ENCODE peak calls at places on chromosomes 7 and 10, in six cellular contexts. Z is Panc1, M is upper lobe of left lung, C is aorta, O is H1, V is tibial nerve. X is an unnamed sample. For H3K9me3, the result is how much of the 10 kb centered on the place peaks cover.

GRCh38 chr7:55367283-55367840 is 2.2 kb downstream of the LANCL2 start:
- DNase-seq in Z (no peak), M (no peak), C (no peak), O (no peak), V (no peak), X (no peak)

GRCh38 chr7:146591976-146592375 is 475.4 kb downstream of the CNTNAP2 start:
- DNase-seq in Z (no peak), M (no peak), C (no peak), O (no peak), V (no peak), X (no peak)

GRCh38 chr7:97819161-97819560 is 53.0 kb downstream of the ASNS start:
- DNase-seq in Z (no peak), M (no peak), C (no peak), O (no peak), V (no peak), X (no peak)

GRCh38 chr7:44387427-44387826 is 62.0 kb upstream of the CAMK2B start:
- DNase-seq in Z (no peak), M (no peak), C (no peak), O (no peak), V (no peak), X (no peak)

GRCh38 chr10:114957122-114957521 is 19.1 kb downstream of the TRUB1 start:
- DNase-seq in Z (no peak), M (no peak), C (no peak), O (no peak), V (no peak), X (no peak)

GRCh38 chr10:3781458-3782098 is 3.4 kb downstream of the KLF6 start:
- DNase-seq in Z (no peak), M (peak), C (peak), O (no peak), V (no peak), X (no peak)

GRCh38 chr10:103072891-103073290 is 120.2 kb downstream of the NT5C2 start:
- DNase-seq in Z (no peak), M (no peak), C (no peak), O (no peak), V (no peak), X (no peak)

GRCh38 chr7:143299840-143300239 is 11.7 kb downstream of the CASP2 start:
- DNase-seq in Z (no peak), M (peak), C (no peak), O (no peak), V (peak), X (no peak)

GRCh38 chr7:73822319-73823173 is 8.2 kb upstream of the CLDN4 start:
- DNase-seq in Z (peak), M (peak), C (peak), O (no peak), V (no peak), X (no peak)

GRCh38 chr7:37379546-37379945 is 69.1 kb downstream of the ELMO1 start:
- DNase-seq in Z (no peak), M (no peak), C (no peak), O (no peak), V (no peak), X (no peak)

GRCh38 chr7:126803060-126803665 is 449.6 kb downstream of the GRM8 start:
- DNase-seq in Z (peak), M (peak), C (no peak), O (peak), V (peak), X (peak)

GRCh38 chr10:123144697-123145541 is 3.0 kb upstream of the HMX2 start:
- DNase-seq in Z (no peak), M (no peak), C (no peak), O (no peak), V (no peak), X (no peak)

GRCh38 chr7:36949711-36950600 is 225.7 kb upstream of the AOAH start:
- DNase-seq in Z (no peak), M (peak), C (no peak), O (no peak), V (peak), X (no peak)

GRCh38 chr7:30511973-30512662 is 7.5 kb upstream of the GGCT start:
- DNase-seq in Z (no peak), M (no peak), C (no peak), O (no peak), V (no peak), X (no peak)

GRCh38 chr10:22580711-22581110 is 133.7 kb downstream of the PIP4K2A start:
- DNase-seq in Z (no peak), M (no peak), C (no peak), O (no peak), V (no peak), X (no peak)

GRCh38 chr10:19756919-19757318 is 59.3 kb upstream of the PLXDC2 start:
- DNase-seq in Z (no peak), M (no peak), C (no peak), O (no peak), V (no peak), X (no peak)

GRCh38 chr7:151987748-151988529 is 31.7 kb downstream of the GALNTL5 start:
- DNase-seq in Z (no peak), M (no peak), C (no peak), O (peak), V (no peak), X (no peak)

GRCh38 chr7:953547-954327 is 743 bp downstream of the ADAP1 start:
- DNase-seq in Z (no peak), M (peak), C (peak), O (no peak), V (no peak), X (no peak)

GRCh38 chr7:64807731-64808365 is 13.6 kb downstream of the ZNF138 start:
- DNase-seq in Z (no peak), M (no peak), C (no peak), O (no peak), V (no peak), X (no peak)

GRCh38 chr7:115043605-115044004 is 121.7 kb downstream of the MDFIC start:
- DNase-seq in Z (no peak), M (no peak), C (no peak), O (no peak), V (no peak), X (no peak)
- H3K9me3 ChIP-seq in Z (under half), M (under half), C (under half), O (under half), V (under half), X (under half)

GRCh38 chr10:33027088-33027487 is 69.1 kb upstream of the ITGB1 start:
- DNase-seq in Z (no peak), M (no peak), C (no peak), O (no peak), V (no peak), X (no peak)
- H3K9me3 ChIP-seq in Z (under half), M (under half), C (under half), O (under half), V (under half), X (under half)

GRCh38 chr10:5040010-5040635 is 36.5 kb upstream of the AKR1C2 start:
- DNase-seq in Z (no peak), M (no peak), C (no peak), O (no peak), V (no peak), X (no peak)
- H3K9me3 ChIP-seq in Z (under half), M (under half), C (under half), O (under half), V (under half), X (under half)

DNA sequence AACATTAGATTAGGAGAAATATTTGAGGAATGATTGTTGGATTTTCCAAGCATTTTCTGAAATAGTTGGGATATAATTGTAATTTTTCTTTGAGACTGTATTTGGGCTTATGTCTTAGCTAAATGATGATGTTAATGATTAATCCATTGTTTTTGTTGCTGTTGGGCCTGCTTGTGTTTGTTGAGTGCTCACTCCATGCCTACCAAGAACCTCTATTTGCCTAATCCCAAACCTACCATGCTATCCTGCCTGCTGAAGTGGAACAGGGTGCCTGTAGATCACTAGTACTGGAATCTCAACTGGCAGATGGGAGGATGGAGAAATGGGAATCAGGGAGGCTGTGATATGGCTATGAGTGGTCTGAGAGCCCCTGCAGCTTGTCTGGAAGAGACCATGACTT is 565.5 kb downstream of the SORCS3 start:
- DNase-seq in Z (no peak), M (no peak), C (no peak), O (no peak), V (no peak), X (no peak)
- H3K9me3 ChIP-seq in Z (under half), M (under half), C (under half), O (under half), V (under half), X (under half)

GRCh38 chr7:91564101-91564500 is 299.9 kb downstream of the FZD1 start:
- DNase-seq in Z (no peak), M (no peak), C (no peak), O (no peak), V (no peak), X (no peak)

GRCh38 chr7:91568138-91568537 is 303.9 kb downstream of the FZD1 start:
- DNase-seq in Z (no peak), M (no peak), C (no peak), O (no peak), V (no peak), X (no peak)

GRCh38 chr7:91567111-91568012 is 303.1 kb downstream of the FZD1 start:
- DNase-seq in Z (no peak), M (no peak), C (no peak), O (no peak), V (no peak), X (no peak)

GRCh38 chr7:91565499-91566331 is 301.5 kb downstream of the FZD1 start:
- DNase-seq in Z (no peak), M (no peak), C (peak), O (no peak), V (peak), X (no peak)

DNA sequence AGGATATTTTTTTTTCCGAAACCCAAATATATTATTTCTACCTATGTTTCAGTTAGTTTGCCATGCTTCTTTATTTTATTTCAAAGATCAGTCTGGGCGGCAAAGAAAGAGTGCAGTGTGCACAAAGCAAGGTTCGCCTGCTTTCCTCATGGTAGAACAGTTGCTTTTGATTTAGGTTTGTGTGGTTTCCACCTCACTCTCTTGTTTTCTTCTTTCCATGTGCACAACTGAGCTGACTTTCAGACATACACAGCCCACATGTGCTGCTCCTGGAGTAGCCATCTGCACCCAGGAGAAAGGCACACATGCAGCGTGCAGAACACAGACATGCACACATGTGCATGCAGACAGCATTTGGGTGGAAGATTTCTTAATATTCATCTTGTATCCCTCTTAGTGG is 302.1 kb downstream of the FZD1 start:
- DNase-seq in Z (no peak), M (no peak), C (no peak), O (no peak), V (no peak), X (no peak)
- H3K9me3 ChIP-seq in Z (under half), M (under half), C (under half), O (under half), V (under half), X (under half)

GRCh38 chr10:133067152-133068090 is 20.3 kb upstream of the ADGRA1 start:
- DNase-seq in Z (no peak), M (no peak), C (no peak), O (no peak), V (no peak), X (no peak)
- H3K9me3 ChIP-seq in Z (under half), M (under half), C (under half), O (under half), V (under half), X (under half)

DNA sequence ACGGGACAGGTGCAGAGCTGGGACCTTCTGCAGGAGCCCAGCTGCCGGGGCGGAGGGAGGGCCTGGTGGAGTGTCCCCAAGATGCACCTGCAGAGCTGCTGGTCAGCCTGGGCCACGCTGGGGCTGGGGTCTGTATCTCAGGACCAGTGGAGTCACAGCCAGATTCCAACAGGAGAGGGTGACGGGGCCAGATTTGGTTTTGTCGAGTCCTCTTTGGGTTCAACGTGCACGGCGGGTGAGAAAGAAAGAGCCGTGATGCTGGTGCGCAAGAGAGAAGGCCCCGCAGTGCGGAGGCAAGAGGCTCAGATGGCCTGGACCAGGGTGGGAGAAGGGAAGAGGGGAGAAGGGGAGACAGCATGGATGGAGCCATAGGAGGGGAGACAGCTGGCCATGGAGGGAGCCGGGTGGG is 462.9 kb downstream of the PTPRN2 start:
- DNase-seq in Z (no peak), M (no peak), C (no peak), O (no peak), V (no peak), X (no peak)
- H3K9me3 ChIP-seq in Z (under half), M (under half), C (under half), O (under half), V (under half), X (under half)

GRCh38 chr10:75542902-75543301 is 111.5 kb downstream of the LRMDA start:
- DNase-seq in Z (no peak), M (no peak), C (peak), O (no peak), V (peak), X (no peak)

GRCh38 chr10:75541411-75541810 is 110.0 kb downstream of the LRMDA start:
- DNase-seq in Z (no peak), M (no peak), C (no peak), O (no peak), V (no peak), X (no peak)

GRCh38 chr10:75538144-75538543 is 106.7 kb downstream of the LRMDA start:
- DNase-seq in Z (no peak), M (no peak), C (no peak), O (no peak), V (no peak), X (peak)

GRCh38 chr10:75542084-75542483 is 110.7 kb downstream of the LRMDA start:
- DNase-seq in Z (no peak), M (no peak), C (no peak), O (no peak), V (no peak), X (no peak)

GRCh38 chr10:75540357-75541335 is 109.2 kb downstream of the LRMDA start:
- DNase-seq in Z (no peak), M (no peak), C (no peak), O (no peak), V (no peak), X (no peak)
- H3K9me3 ChIP-seq in Z (under half), M (under half), C (under half), O (under half), V (under half), X (under half)